ENCODE peak calls at places on chromosomes 12 and 14, in eight cellular contexts. Z is hippocampal formation; A is progenitor cell of endocrine pancreas; S is HS-5; F is memory B cell; C is GM12891; V is M059J; Q is stimulated activated CD8-positive, alpha-beta memory T cell treated with anti-CD3 and anti-CD28 coated beads, Interleukin-7, amount 100 ng/mL, for 1 hour. T is an unnamed sample.

GRCh38 chr12:27635349-27635972 is 60.8 kb upstream of the REP15 start:
- DNase-seq in Z (peak; percentile 81), A (no peak), S (no peak), F (no peak), C (no peak), V (peak; percentile 66), Q (no peak), T (peak; percentile 61)

GRCh38 chr14:54730156-54730961 is 163.4 kb downstream of the SAMD4A start:
- DNase-seq in Z (no peak), A (no peak), S (peak; percentile 41), F (peak; percentile 21), C (peak; percentile 23), V (peak; percentile 9), Q (no peak), T (peak; percentile 92)

GRCh38 chr14:97415907-97416306 is 618.7 kb downstream of the VRK1 start:
- DNase-seq in Z (no peak), A (no peak), S (no peak), F (no peak), C (no peak), V (no peak), Q (no peak), T (no peak)

GRCh38 chr14:29799718-29800117 is 127.9 kb downstream of the PRKD1 start:
- DNase-seq in Z (peak; percentile 30), A (no peak), S (no peak), F (no peak), C (no peak), V (no peak), Q (no peak), T (peak; percentile 13)

GRCh38 chr12:96103067-96103650 is 67.8 kb upstream of the LTA4H start:
- DNase-seq in Z (no peak), A (no peak), S (no peak), F (no peak), C (no peak), V (no peak), Q (no peak), T (no peak)

GRCh38 chr12:100987552-100988277 is 193.1 kb downstream of the ANO4 start:
- DNase-seq in Z (no peak), A (peak; percentile 16), S (peak; percentile 14), F (no peak), C (peak; percentile 42), V (peak; percentile 86), Q (no peak), T (peak; percentile 32)

GRCh38 chr12:106227641-106228319 is 20.0 kb downstream of the CKAP4 start:
- DNase-seq in Z (no peak), A (no peak), S (no peak), F (peak; percentile 37), C (no peak), V (no peak), Q (no peak), T (no peak)

GRCh38 chr12:129119537-129119936 is 266.3 kb downstream of the GLT1D1 start:
- DNase-seq in Z (no peak), A (peak; percentile 12), S (no peak), F (no peak), C (no peak), V (no peak), Q (no peak), T (no peak)

GRCh38 chr12:128424931-128425431 is 158.0 kb downstream of the TMEM132C start:
- DNase-seq in Z (no peak), A (no peak), S (no peak), F (no peak), C (no peak), V (no peak), Q (no peak), T (no peak)

GRCh38 chr14:30193056-30193455 is 265.4 kb upstream of the PRKD1 start:
- DNase-seq in Z (no peak), A (no peak), S (no peak), F (no peak), C (no peak), V (peak; percentile 24), Q (no peak), T (no peak)

GRCh38 chr12:104257913-104258472 is 42.4 kb downstream of the TXNRD1 start:
- DNase-seq in Z (no peak), A (no peak), S (no peak), F (no peak), C (no peak), V (no peak), Q (no peak), T (no peak)

GRCh38 chr14:103448097-103448496 is 62.9 kb downstream of the MARK3 start:
- DNase-seq in Z (no peak), A (no peak), S (no peak), F (no peak), C (no peak), V (no peak), Q (no peak), T (peak; percentile 3)

GRCh38 chr14:21589317-21589716 is 9.4 kb upstream of the OR10G3 start:
- DNase-seq in Z (no peak), A (no peak), S (no peak), F (no peak), C (no peak), V (no peak), Q (no peak), T (no peak)

GRCh38 chr14:73047808-73048207 is 10.5 kb upstream of the RBM25 start:
- DNase-seq in Z (no peak), A (no peak), S (no peak), F (no peak), C (no peak), V (no peak), Q (no peak), T (no peak)

GRCh38 chr14:23561873-23562821 is 5.4 kb downstream of the AP1G2 start:
- DNase-seq in Z (no peak), A (no peak), S (no peak), F (no peak), C (no peak), V (peak; percentile 37), Q (no peak), T (peak; percentile 80)

GRCh38 chr12:131618303-131618658 is 92.6 kb upstream of the SFSWAP start:
- DNase-seq in Z (no peak), A (peak; percentile 54), S (no peak), F (no peak), C (no peak), V (peak; percentile 12), Q (no peak), T (no peak)

T was measured in RPMI7951.